ENCODE peak calls at places on chromosomes 16 and 17, in eight cellular contexts. A, P, V, T, U, N, D and C are unnamed samples.

GRCh38 chr17:40827746-40828453 is 5.5 kb upstream of the KRT10 start:
- DNase-seq in T (no peak), V (no peak), A (no peak), P (no peak), U (no peak), D (peak), N (no peak), C (peak)

GRCh38 chr16:19835989-19836421 is 48.6 kb downstream of the GPRC5B start:
- DNase-seq in T (peak), D (no peak), V (peak), N (no peak), U (no peak), P (no peak), A (no peak), C (no peak)

GRCh38 chr16:64846966-64847365 is 274.9 kb downstream of the CDH11 start:
- DNase-seq in A (no peak), U (no peak), T (no peak), D (no peak), N (no peak), V (no peak), P (no peak), C (no peak)

GRCh38 chr17:47621293-47622178 is 28.2 kb upstream of the KPNB1 start:
- DNase-seq in U (no peak), V (peak), T (peak), P (no peak), A (no peak), D (peak), N (peak), C (peak)

GRCh38 chr17:81911969-81912368 is 770 bp upstream of the PCYT2 start:
- DNase-seq in A (no peak), N (no peak), U (no peak), T (no peak), V (no peak), P (no peak), D (no peak), C (no peak)

GRCh38 chr17:18246880-18247612 is 11.5 kb downstream of the FLII start:
- DNase-seq in U (peak), D (peak), T (peak), A (peak), V (peak), N (peak), P (no peak), C (peak)

GRCh38 chr17:72976971-72977767 is 115.3 kb downstream of the SLC39A11 start:
- DNase-seq in U (peak), P (no peak), D (peak), T (peak), N (no peak), V (peak), A (no peak), C (peak)

GRCh38 chr17:66665194-66665593 is 169.7 kb upstream of the CACNG5 start:
- DNase-seq in A (no peak), V (peak), D (no peak), U (no peak), P (no peak), T (no peak), N (no peak), C (peak)

GRCh38 chr17:40949406-40949805 is 12.0 kb upstream of the KRT23 start:
- DNase-seq in A (no peak), V (no peak), N (no peak), D (no peak), T (no peak), P (no peak), U (no peak), C (no peak)

GRCh38 chr17:80942360-80943345 is 49.0 kb upstream of the CHMP6 start:
- DNase-seq in N (peak), P (no peak), V (peak), T (peak), A (peak), D (no peak), U (no peak), C (no peak)

GRCh38 chr17:51189628-51190027 is 23.4 kb downstream of the NME2 start:
- DNase-seq in A (no peak), V (no peak), T (no peak), U (no peak), D (no peak), P (no peak), N (no peak), C (no peak)

GRCh38 chr17:59884861-59885260 is 7.9 kb downstream of the TUBD1 start:
- DNase-seq in V (no peak), A (no peak), D (no peak), U (no peak), N (no peak), P (no peak), T (no peak), C (no peak)

GRCh38 chr16:28927815-28928214 is 2.8 kb upstream of the RABEP2 start:
- DNase-seq in U (no peak), A (no peak), N (no peak), P (no peak), V (no peak), D (no peak), T (no peak), C (no peak)

GRCh38 chr16:27326738-27327585 is 13.2 kb downstream of the IL4R start:
- DNase-seq in U (no peak), V (peak), D (peak), N (peak), A (peak), P (no peak), T (peak), C (peak)

GRCh38 chr16:86520317-86521210 is 10.2 kb downstream of the FOXF1 start:
- DNase-seq in N (no peak), U (no peak), V (no peak), T (no peak), D (no peak), A (peak), P (no peak), C (no peak)

GRCh38 chr16:7921360-7921759 is 588.7 kb downstream of the RBFOX1 start:
- DNase-seq in U (no peak), D (no peak), P (no peak), A (no peak), T (no peak), V (no peak), N (no peak), C (no peak)

GRCh38 chr17:82407255-82407654 is 10.9 kb upstream of the HEXD start:
- DNase-seq in V (peak), T (no peak), N (no peak), P (no peak), U (no peak), D (peak), A (no peak), C (no peak)

GRCh38 chr17:76866203-76866602 is 2.0 kb upstream of the MGAT5B start:
- DNase-seq in P (no peak), U (no peak), A (no peak), N (no peak), D (no peak), T (no peak), V (no peak), C (no peak)

GRCh38 chr17:40065771-40066510 is 3.2 kb downstream of the THRA start:
- DNase-seq in U (no peak), D (no peak), A (peak), V (no peak), N (no peak), T (no peak), P (no peak), C (no peak)

GRCh38 chr17:77163001-77163400 is 22.2 kb downstream of the SEC14L1 start:
- DNase-seq in P (no peak), D (no peak), V (no peak), N (no peak), A (no peak), U (no peak), T (no peak), C (no peak)

GRCh38 chr16:23504076-23504452 is 6.2 kb downstream of the GGA2 start:
- DNase-seq in V (peak), D (peak), T (no peak), A (peak), U (no peak), N (no peak), P (no peak), C (peak)

GRCh38 chr17:64130559-64131001 is 636 bp upstream of the ERN1 start:
- DNase-seq in D (no peak), U (peak), V (peak), A (peak), N (no peak), T (peak), P (peak), C (peak)

GRCh38 chr17:74920306-74920620 is 2.8 kb downstream of the USH1G start:
- DNase-seq in P (no peak), A (no peak), T (no peak), U (no peak), D (no peak), N (no peak), V (no peak), C (no peak)